ENCODE peak calls at places on chromosomes 5 and 9, in nine cellular contexts. One of them, this sample, is unnamed.

GRCh38 chr5:72441094-72441723 is 66.0 kb downstream of the ZNF366 start:
- DNase-seq in RPMI7951: peak
- DNase-seq in RCC 7860: no peak
- DNase-seq in A673: no peak
- DNase-seq in mesenteric fat pad: no peak
- DNase-seq in aorta: no peak
- DNase-seq in stimulated activated CD8-positive, alpha-beta memory T cell treated with anti-CD3 and anti-CD28 coated beads, Interleukin-15, amount 100 ng/mL, for 1 hour: no peak
- DNase-seq in fibroblast of mammary gland: peak
- DNase-seq in CD8-positive, alpha-beta T cell: no peak
- DNase-seq in this sample: no peak

GRCh38 chr5:425714-426113 is 17.3 kb upstream of the EXOC3 start:
- DNase-seq in fibroblast of mammary gland: peak
- DNase-seq in RPMI7951: no peak
- DNase-seq in CD8-positive, alpha-beta T cell: no peak
- DNase-seq in RCC 7860: no peak
- DNase-seq in aorta: peak
- DNase-seq in stimulated activated CD8-positive, alpha-beta memory T cell treated with anti-CD3 and anti-CD28 coated beads, Interleukin-15, amount 100 ng/mL, for 1 hour: no peak
- DNase-seq in A673: peak
- DNase-seq in mesenteric fat pad: peak
- DNase-seq in this sample: no peak

GRCh38 chr9:124342402-124342945 is 72.8 kb downstream of the PSMB7 start:
- DNase-seq in fibroblast of mammary gland: peak
- DNase-seq in RPMI7951: no peak
- DNase-seq in stimulated activated CD8-positive, alpha-beta memory T cell treated with anti-CD3 and anti-CD28 coated beads, Interleukin-15, amount 100 ng/mL, for 1 hour: no peak
- DNase-seq in RCC 7860: no peak
- DNase-seq in A673: no peak
- DNase-seq in CD8-positive, alpha-beta T cell: no peak
- DNase-seq in mesenteric fat pad: no peak
- DNase-seq in aorta: no peak
- DNase-seq in this sample: no peak

GRCh38 chr5:93791520-93791972 is 50.1 kb upstream of the POU5F2 start:
- DNase-seq in mesenteric fat pad: no peak
- DNase-seq in A673: peak
- DNase-seq in CD8-positive, alpha-beta T cell: no peak
- DNase-seq in stimulated activated CD8-positive, alpha-beta memory T cell treated with anti-CD3 and anti-CD28 coated beads, Interleukin-15, amount 100 ng/mL, for 1 hour: no peak
- DNase-seq in aorta: no peak
- DNase-seq in RCC 7860: no peak
- DNase-seq in RPMI7951: no peak
- DNase-seq in fibroblast of mammary gland: no peak
- DNase-seq in this sample: no peak

GRCh38 chr5:151581841-151582583 is 9.1 kb downstream of the FAT2 start:
- DNase-seq in A673: no peak
- DNase-seq in stimulated activated CD8-positive, alpha-beta memory T cell treated with anti-CD3 and anti-CD28 coated beads, Interleukin-15, amount 100 ng/mL, for 1 hour: no peak
- DNase-seq in aorta: no peak
- DNase-seq in fibroblast of mammary gland: no peak
- DNase-seq in CD8-positive, alpha-beta T cell: no peak
- DNase-seq in mesenteric fat pad: peak
- DNase-seq in RCC 7860: no peak
- DNase-seq in RPMI7951: no peak
- DNase-seq in this sample: no peak

GRCh38 chr5:16467363-16468219 is 2.0 kb upstream of the ZNF622 start:
- DNase-seq in RCC 7860: peak
- DNase-seq in aorta: no peak
- DNase-seq in A673: no peak
- DNase-seq in stimulated activated CD8-positive, alpha-beta memory T cell treated with anti-CD3 and anti-CD28 coated beads, Interleukin-15, amount 100 ng/mL, for 1 hour: no peak
- DNase-seq in RPMI7951: peak
- DNase-seq in mesenteric fat pad: no peak
- DNase-seq in CD8-positive, alpha-beta T cell: no peak
- DNase-seq in fibroblast of mammary gland: peak
- DNase-seq in this sample: no peak

GRCh38 chr9:34124923-34125322 is 1.6 kb downstream of the DCAF12 start:
- DNase-seq in RCC 7860: no peak
- DNase-seq in CD8-positive, alpha-beta T cell: no peak
- DNase-seq in aorta: no peak
- DNase-seq in fibroblast of mammary gland: peak
- DNase-seq in A673: no peak
- DNase-seq in mesenteric fat pad: no peak
- DNase-seq in stimulated activated CD8-positive, alpha-beta memory T cell treated with anti-CD3 and anti-CD28 coated beads, Interleukin-15, amount 100 ng/mL, for 1 hour: no peak
- DNase-seq in RPMI7951: no peak
- DNase-seq in this sample: no peak

GRCh38 chr5:170293273-170293672 is 4.3 kb downstream of the LCP2 start:
- DNase-seq in stimulated activated CD8-positive, alpha-beta memory T cell treated with anti-CD3 and anti-CD28 coated beads, Interleukin-15, amount 100 ng/mL, for 1 hour: no peak
- DNase-seq in A673: no peak
- DNase-seq in fibroblast of mammary gland: no peak
- DNase-seq in aorta: no peak
- DNase-seq in RCC 7860: no peak
- DNase-seq in RPMI7951: no peak
- DNase-seq in mesenteric fat pad: no peak
- DNase-seq in CD8-positive, alpha-beta T cell: peak
- DNase-seq in this sample: peak

GRCh38 chr9:93022066-93022465 is 36.4 kb upstream of the SUSD3 start:
- DNase-seq in aorta: peak
- DNase-seq in RPMI7951: no peak
- DNase-seq in CD8-positive, alpha-beta T cell: no peak
- DNase-seq in fibroblast of mammary gland: no peak
- DNase-seq in stimulated activated CD8-positive, alpha-beta memory T cell treated with anti-CD3 and anti-CD28 coated beads, Interleukin-15, amount 100 ng/mL, for 1 hour: no peak
- DNase-seq in RCC 7860: no peak
- DNase-seq in mesenteric fat pad: no peak
- DNase-seq in A673: no peak
- DNase-seq in this sample: no peak

GRCh38 chr9:12774861-12775367 is at the start of gene LURAP1L:
- DNase-seq in mesenteric fat pad: no peak
- DNase-seq in fibroblast of mammary gland: peak
- DNase-seq in RPMI7951: peak
- DNase-seq in aorta: no peak
- DNase-seq in CD8-positive, alpha-beta T cell: no peak
- DNase-seq in RCC 7860: peak
- DNase-seq in stimulated activated CD8-positive, alpha-beta memory T cell treated with anti-CD3 and anti-CD28 coated beads, Interleukin-15, amount 100 ng/mL, for 1 hour: no peak
- DNase-seq in A673: peak
- DNase-seq in this sample: no peak

GRCh38 chr5:93010626-93011025 is 570.4 kb downstream of the NR2F1-AS1 start:
- DNase-seq in stimulated activated CD8-positive, alpha-beta memory T cell treated with anti-CD3 and anti-CD28 coated beads, Interleukin-15, amount 100 ng/mL, for 1 hour: no peak
- DNase-seq in RPMI7951: no peak
- DNase-seq in mesenteric fat pad: no peak
- DNase-seq in CD8-positive, alpha-beta T cell: no peak
- DNase-seq in A673: no peak
- DNase-seq in RCC 7860: no peak
- DNase-seq in fibroblast of mammary gland: no peak
- DNase-seq in aorta: no peak
- DNase-seq in this sample: no peak

GRCh38 chr5:150645070-150645700 is 4.7 kb downstream of the SYNPO start:
- DNase-seq in RPMI7951: peak
- DNase-seq in stimulated activated CD8-positive, alpha-beta memory T cell treated with anti-CD3 and anti-CD28 coated beads, Interleukin-15, amount 100 ng/mL, for 1 hour: no peak
- DNase-seq in RCC 7860: peak
- DNase-seq in fibroblast of mammary gland: peak
- DNase-seq in A673: peak
- DNase-seq in aorta: peak
- DNase-seq in mesenteric fat pad: no peak
- DNase-seq in CD8-positive, alpha-beta T cell: no peak
- DNase-seq in this sample: no peak

GRCh38 chr5:177362871-177363507 is 5.3 kb downstream of the RGS14 start:
- DNase-seq in A673: peak
- DNase-seq in mesenteric fat pad: no peak
- DNase-seq in stimulated activated CD8-positive, alpha-beta memory T cell treated with anti-CD3 and anti-CD28 coated beads, Interleukin-15, amount 100 ng/mL, for 1 hour: peak
- DNase-seq in CD8-positive, alpha-beta T cell: peak
- DNase-seq in aorta: peak
- DNase-seq in RCC 7860: no peak
- DNase-seq in fibroblast of mammary gland: no peak
- DNase-seq in RPMI7951: peak
- DNase-seq in this sample: peak

GRCh38 chr5:39928709-39929108 is 503.9 kb upstream of the DAB2 start:
- DNase-seq in mesenteric fat pad: no peak
- DNase-seq in RCC 7860: no peak
- DNase-seq in RPMI7951: no peak
- DNase-seq in A673: no peak
- DNase-seq in fibroblast of mammary gland: peak
- DNase-seq in aorta: no peak
- DNase-seq in stimulated activated CD8-positive, alpha-beta memory T cell treated with anti-CD3 and anti-CD28 coated beads, Interleukin-15, amount 100 ng/mL, for 1 hour: no peak
- DNase-seq in CD8-positive, alpha-beta T cell: no peak
- DNase-seq in this sample: no peak

GRCh38 chr9:28212979-28213378 is 639.7 kb upstream of the C9orf72 start:
- DNase-seq in RPMI7951: peak
- DNase-seq in CD8-positive, alpha-beta T cell: no peak
- DNase-seq in A673: peak
- DNase-seq in aorta: no peak
- DNase-seq in fibroblast of mammary gland: peak
- DNase-seq in stimulated activated CD8-positive, alpha-beta memory T cell treated with anti-CD3 and anti-CD28 coated beads, Interleukin-15, amount 100 ng/mL, for 1 hour: no peak
- DNase-seq in mesenteric fat pad: no peak
- DNase-seq in RCC 7860: peak
- DNase-seq in this sample: no peak

GRCh38 chr9:113524460-113524859 is 60.9 kb downstream of the RGS3 start:
- DNase-seq in A673: no peak
- DNase-seq in RPMI7951: peak
- DNase-seq in aorta: peak
- DNase-seq in fibroblast of mammary gland: no peak
- DNase-seq in RCC 7860: no peak
- DNase-seq in stimulated activated CD8-positive, alpha-beta memory T cell treated with anti-CD3 and anti-CD28 coated beads, Interleukin-15, amount 100 ng/mL, for 1 hour: no peak
- DNase-seq in mesenteric fat pad: no peak
- DNase-seq in CD8-positive, alpha-beta T cell: no peak
- DNase-seq in this sample: no peak

GRCh38 chr9:113042884-113043657 is 13.5 kb downstream of the ZFP37 start:
- DNase-seq in stimulated activated CD8-positive, alpha-beta memory T cell treated with anti-CD3 and anti-CD28 coated beads, Interleukin-15, amount 100 ng/mL, for 1 hour: no peak
- DNase-seq in RCC 7860: no peak
- DNase-seq in CD8-positive, alpha-beta T cell: no peak
- DNase-seq in fibroblast of mammary gland: peak
- DNase-seq in aorta: no peak
- DNase-seq in RPMI7951: peak
- DNase-seq in mesenteric fat pad: no peak
- DNase-seq in A673: no peak
- DNase-seq in this sample: no peak

GRCh38 chr5:122385786-122386185 is 73.7 kb downstream of the SNCAIP start:
- DNase-seq in mesenteric fat pad: no peak
- DNase-seq in aorta: no peak
- DNase-seq in RCC 7860: no peak
- DNase-seq in CD8-positive, alpha-beta T cell: no peak
- DNase-seq in fibroblast of mammary gland: peak
- DNase-seq in RPMI7951: no peak
- DNase-seq in A673: no peak
- DNase-seq in stimulated activated CD8-positive, alpha-beta memory T cell treated with anti-CD3 and anti-CD28 coated beads, Interleukin-15, amount 100 ng/mL, for 1 hour: no peak
- DNase-seq in this sample: no peak

GRCh38 chr5:160656961-160657570 is 194.9 kb downstream of the ATP10B start:
- DNase-seq in fibroblast of mammary gland: no peak
- DNase-seq in mesenteric fat pad: no peak
- DNase-seq in stimulated activated CD8-positive, alpha-beta memory T cell treated with anti-CD3 and anti-CD28 coated beads, Interleukin-15, amount 100 ng/mL, for 1 hour: no peak
- DNase-seq in aorta: no peak
- DNase-seq in CD8-positive, alpha-beta T cell: no peak
- DNase-seq in A673: no peak
- DNase-seq in RCC 7860: no peak
- DNase-seq in RPMI7951: no peak
- DNase-seq in this sample: no peak

GRCh38 chr9:15722888-15723287 is 170.0 kb downstream of the CCDC171 start:
- DNase-seq in RCC 7860: no peak
- DNase-seq in aorta: no peak
- DNase-seq in stimulated activated CD8-positive, alpha-beta memory T cell treated with anti-CD3 and anti-CD28 coated beads, Interleukin-15, amount 100 ng/mL, for 1 hour: no peak
- DNase-seq in fibroblast of mammary gland: peak
- DNase-seq in CD8-positive, alpha-beta T cell: no peak
- DNase-seq in RPMI7951: peak
- DNase-seq in mesenteric fat pad: no peak
- DNase-seq in A673: peak
- DNase-seq in this sample: no peak

GRCh38 chr5:54742417-54742889 is 224.9 kb downstream of the SNX18 start:
- DNase-seq in RCC 7860: no peak
- DNase-seq in RPMI7951: peak
- DNase-seq in aorta: no peak
- DNase-seq in CD8-positive, alpha-beta T cell: no peak
- DNase-seq in stimulated activated CD8-positive, alpha-beta memory T cell treated with anti-CD3 and anti-CD28 coated beads, Interleukin-15, amount 100 ng/mL, for 1 hour: no peak
- DNase-seq in fibroblast of mammary gland: peak
- DNase-seq in A673: no peak
- DNase-seq in mesenteric fat pad: no peak
- DNase-seq in this sample: no peak

GRCh38 chr5:35855221-35855620 is 1.5 kb upstream of the IL7R start:
- DNase-seq in A673: no peak
- DNase-seq in RCC 7860: peak
- DNase-seq in aorta: no peak
- DNase-seq in stimulated activated CD8-positive, alpha-beta memory T cell treated with anti-CD3 and anti-CD28 coated beads, Interleukin-15, amount 100 ng/mL, for 1 hour: no peak
- DNase-seq in RPMI7951: no peak
- DNase-seq in CD8-positive, alpha-beta T cell: no peak
- DNase-seq in mesenteric fat pad: no peak
- DNase-seq in fibroblast of mammary gland: no peak
- DNase-seq in this sample: no peak

GRCh38 chr9:14827805-14828204 is 82.4 kb downstream of the FREM1 start:
- DNase-seq in fibroblast of mammary gland: no peak
- DNase-seq in RPMI7951: no peak
- DNase-seq in aorta: no peak
- DNase-seq in stimulated activated CD8-positive, alpha-beta memory T cell treated with anti-CD3 and anti-CD28 coated beads, Interleukin-15, amount 100 ng/mL, for 1 hour: no peak
- DNase-seq in mesenteric fat pad: no peak
- DNase-seq in CD8-positive, alpha-beta T cell: no peak
- DNase-seq in RCC 7860: no peak
- DNase-seq in A673: no peak
- DNase-seq in this sample: no peak

GRCh38 chr5:86807046-86807712 is 189.4 kb downstream of the COX7C start:
- DNase-seq in A673: peak
- DNase-seq in aorta: no peak
- DNase-seq in mesenteric fat pad: no peak
- DNase-seq in stimulated activated CD8-positive, alpha-beta memory T cell treated with anti-CD3 and anti-CD28 coated beads, Interleukin-15, amount 100 ng/mL, for 1 hour: no peak
- DNase-seq in RPMI7951: no peak
- DNase-seq in RCC 7860: no peak
- DNase-seq in fibroblast of mammary gland: no peak
- DNase-seq in CD8-positive, alpha-beta T cell: no peak
- DNase-seq in this sample: no peak

GRCh38 chr5:14727428-14727865 is 62.9 kb downstream of the OTULIN start:
- DNase-seq in mesenteric fat pad: peak
- DNase-seq in RPMI7951: peak
- DNase-seq in CD8-positive, alpha-beta T cell: peak
- DNase-seq in fibroblast of mammary gland: peak
- DNase-seq in A673: peak
- DNase-seq in RCC 7860: peak
- DNase-seq in aorta: peak
- DNase-seq in stimulated activated CD8-positive, alpha-beta memory T cell treated with anti-CD3 and anti-CD28 coated beads, Interleukin-15, amount 100 ng/mL, for 1 hour: peak
- DNase-seq in this sample: peak

GRCh38 chr5:181181650-181182565 is 23.1 kb downstream of the TRIM7 start:
- DNase-seq in CD8-positive, alpha-beta T cell: peak
- DNase-seq in RCC 7860: peak
- DNase-seq in A673: peak
- DNase-seq in mesenteric fat pad: no peak
- DNase-seq in RPMI7951: peak
- DNase-seq in fibroblast of mammary gland: peak
- DNase-seq in stimulated activated CD8-positive, alpha-beta memory T cell treated with anti-CD3 and anti-CD28 coated beads, Interleukin-15, amount 100 ng/mL, for 1 hour: no peak
- DNase-seq in aorta: peak
- DNase-seq in this sample: peak

GRCh38 chr9:114153761-114154596 is 1.4 kb upstream of the COL27A1 start:
- DNase-seq in RPMI7951: no peak
- DNase-seq in fibroblast of mammary gland: no peak
- DNase-seq in CD8-positive, alpha-beta T cell: no peak
- DNase-seq in A673: peak
- DNase-seq in stimulated activated CD8-positive, alpha-beta memory T cell treated with anti-CD3 and anti-CD28 coated beads, Interleukin-15, amount 100 ng/mL, for 1 hour: no peak
- DNase-seq in aorta: peak
- DNase-seq in mesenteric fat pad: no peak
- DNase-seq in RCC 7860: no peak
- DNase-seq in this sample: no peak

GRCh38 chr9:125538092-125538473 is 168.9 kb downstream of the MAPKAP1 start:
- DNase-seq in mesenteric fat pad: no peak
- DNase-seq in RCC 7860: peak
- DNase-seq in CD8-positive, alpha-beta T cell: no peak
- DNase-seq in stimulated activated CD8-positive, alpha-beta memory T cell treated with anti-CD3 and anti-CD28 coated beads, Interleukin-15, amount 100 ng/mL, for 1 hour: no peak
- DNase-seq in A673: no peak
- DNase-seq in RPMI7951: peak
- DNase-seq in aorta: no peak
- DNase-seq in fibroblast of mammary gland: peak
- DNase-seq in this sample: no peak

GRCh38 chr5:14369780-14370179 is 211.8 kb upstream of the OTULINL start:
- DNase-seq in fibroblast of mammary gland: no peak
- DNase-seq in RPMI7951: no peak
- DNase-seq in aorta: no peak
- DNase-seq in stimulated activated CD8-positive, alpha-beta memory T cell treated with anti-CD3 and anti-CD28 coated beads, Interleukin-15, amount 100 ng/mL, for 1 hour: no peak
- DNase-seq in A673: no peak
- DNase-seq in CD8-positive, alpha-beta T cell: no peak
- DNase-seq in RCC 7860: no peak
- DNase-seq in mesenteric fat pad: no peak
- DNase-seq in this sample: no peak

GRCh38 chr5:116377276-116378006 is 197.2 kb downstream of the SEMA6A start:
- DNase-seq in aorta: no peak
- DNase-seq in fibroblast of mammary gland: no peak
- DNase-seq in A673: no peak
- DNase-seq in RPMI7951: no peak
- DNase-seq in RCC 7860: no peak
- DNase-seq in stimulated activated CD8-positive, alpha-beta memory T cell treated with anti-CD3 and anti-CD28 coated beads, Interleukin-15, amount 100 ng/mL, for 1 hour: no peak
- DNase-seq in mesenteric fat pad: no peak
- DNase-seq in CD8-positive, alpha-beta T cell: no peak
- DNase-seq in this sample: no peak

GRCh38 chr5:122490718-122491117 is 178.7 kb downstream of the SNCAIP start:
- DNase-seq in RPMI7951: no peak
- DNase-seq in stimulated activated CD8-positive, alpha-beta memory T cell treated with anti-CD3 and anti-CD28 coated beads, Interleukin-15, amount 100 ng/mL, for 1 hour: no peak
- DNase-seq in A673: no peak
- DNase-seq in mesenteric fat pad: no peak
- DNase-seq in aorta: no peak
- DNase-seq in CD8-positive, alpha-beta T cell: no peak
- DNase-seq in fibroblast of mammary gland: no peak
- DNase-seq in RCC 7860: no peak
- DNase-seq in this sample: no peak